ENCODE peak calls at places on chromosomes 13 and 19, in six cellular contexts. One of them, this sample, is unnamed.
A peak's percentile ranks its signal among the peaks of the same experiment; 100 is the strongest.

GRCh38 chr19:49491804-49492572 is 4.2 kb upstream of the RPS11 start:
- DNase-seq in activated CD4-positive, alpha-beta T cell treated with anti-CD3 and anti-CD28 coated beads for 24 hours: no peak
- DNase-seq in GM19239: no peak
- DNase-seq in retinal pigment epithelial cell: no peak
- DNase-seq in substantia nigra: no peak
- DNase-seq in H7: no peak
- DNase-seq in this sample: no peak

GRCh38 chr13:70568571-70568970 is 460.3 kb upstream of the KLHL1 start:
- DNase-seq in activated CD4-positive, alpha-beta T cell treated with anti-CD3 and anti-CD28 coated beads for 24 hours: no peak
- DNase-seq in GM19239: peak; percentile 2
- DNase-seq in retinal pigment epithelial cell: no peak
- DNase-seq in substantia nigra: no peak
- DNase-seq in H7: peak; percentile 2
- DNase-seq in this sample: no peak

GRCh38 chr19:2888739-2889224 is 11.9 kb upstream of the ZNF57 start:
- DNase-seq in activated CD4-positive, alpha-beta T cell treated with anti-CD3 and anti-CD28 coated beads for 24 hours: no peak
- DNase-seq in GM19239: no peak
- DNase-seq in retinal pigment epithelial cell: no peak
- DNase-seq in substantia nigra: no peak
- DNase-seq in H7: peak; percentile 44
- DNase-seq in this sample: no peak

GRCh38 chr13:94177041-94177440 is 302.4 kb downstream of the DCT start:
- DNase-seq in activated CD4-positive, alpha-beta T cell treated with anti-CD3 and anti-CD28 coated beads for 24 hours: no peak
- DNase-seq in GM19239: no peak
- DNase-seq in retinal pigment epithelial cell: no peak
- DNase-seq in substantia nigra: no peak
- DNase-seq in H7: no peak
- DNase-seq in this sample: no peak

GRCh38 chr19:17610384-17610783 is 54.9 kb downstream of the COLGALT1 start:
- DNase-seq in activated CD4-positive, alpha-beta T cell treated with anti-CD3 and anti-CD28 coated beads for 24 hours: no peak
- DNase-seq in GM19239: peak; percentile 43
- DNase-seq in retinal pigment epithelial cell: no peak
- DNase-seq in substantia nigra: no peak
- DNase-seq in H7: peak; percentile 72
- DNase-seq in this sample: peak; percentile 93

GRCh38 chr19:36916991-36917390 is 859 bp downstream of the ZNF568 start:
- DNase-seq in activated CD4-positive, alpha-beta T cell treated with anti-CD3 and anti-CD28 coated beads for 24 hours: no peak
- DNase-seq in GM19239: no peak
- DNase-seq in retinal pigment epithelial cell: peak; percentile 7
- DNase-seq in substantia nigra: no peak
- DNase-seq in H7: no peak
- DNase-seq in this sample: peak; percentile 49

GRCh38 chr19:32224371-32225244 is 120.8 kb upstream of the ZNF507 start:
- DNase-seq in activated CD4-positive, alpha-beta T cell treated with anti-CD3 and anti-CD28 coated beads for 24 hours: peak; percentile 42
- DNase-seq in GM19239: peak; percentile 78
- DNase-seq in retinal pigment epithelial cell: peak; percentile 1
- DNase-seq in substantia nigra: peak; percentile 37
- DNase-seq in H7: peak; percentile 94
- DNase-seq in this sample: peak; percentile 96

GRCh38 chr13:23794267-23795161 is 94.7 kb downstream of the MIPEP start:
- DNase-seq in activated CD4-positive, alpha-beta T cell treated with anti-CD3 and anti-CD28 coated beads for 24 hours: no peak
- DNase-seq in GM19239: no peak
- DNase-seq in retinal pigment epithelial cell: no peak
- DNase-seq in substantia nigra: no peak
- DNase-seq in H7: no peak
- DNase-seq in this sample: no peak

GRCh38 chr13:30147380-30147779 is 160.0 kb downstream of the KATNAL1 start:
- DNase-seq in activated CD4-positive, alpha-beta T cell treated with anti-CD3 and anti-CD28 coated beads for 24 hours: no peak
- DNase-seq in GM19239: no peak
- DNase-seq in retinal pigment epithelial cell: no peak
- DNase-seq in substantia nigra: no peak
- DNase-seq in H7: no peak
- DNase-seq in this sample: no peak

GRCh38 chr19:2711175-2711936 is 8.9 kb upstream of the GNG7 start:
- DNase-seq in activated CD4-positive, alpha-beta T cell treated with anti-CD3 and anti-CD28 coated beads for 24 hours: no peak
- DNase-seq in GM19239: no peak
- DNase-seq in retinal pigment epithelial cell: no peak
- DNase-seq in substantia nigra: no peak
- DNase-seq in H7: no peak
- DNase-seq in this sample: peak; percentile 99

GRCh38 chr19:52590728-52591127 is 20.6 kb downstream of the ZNF701 start:
- DNase-seq in activated CD4-positive, alpha-beta T cell treated with anti-CD3 and anti-CD28 coated beads for 24 hours: no peak
- DNase-seq in GM19239: no peak
- DNase-seq in retinal pigment epithelial cell: no peak
- DNase-seq in substantia nigra: no peak
- DNase-seq in H7: no peak
- DNase-seq in this sample: no peak

GRCh38 chr13:79646880-79647279 is 165.9 kb downstream of the NDFIP2 start:
- DNase-seq in activated CD4-positive, alpha-beta T cell treated with anti-CD3 and anti-CD28 coated beads for 24 hours: no peak
- DNase-seq in GM19239: no peak
- DNase-seq in retinal pigment epithelial cell: no peak
- DNase-seq in substantia nigra: no peak
- DNase-seq in H7: no peak
- DNase-seq in this sample: no peak

GRCh38 chr13:105462098-105462497 is 1073.4 kb downstream of the EFNB2 start:
- DNase-seq in activated CD4-positive, alpha-beta T cell treated with anti-CD3 and anti-CD28 coated beads for 24 hours: no peak
- DNase-seq in GM19239: no peak
- DNase-seq in retinal pigment epithelial cell: no peak
- DNase-seq in substantia nigra: no peak
- DNase-seq in H7: no peak
- DNase-seq in this sample: no peak

GRCh38 chr13:99614465-99614885 is 113.2 kb downstream of the TM9SF2 start:
- DNase-seq in activated CD4-positive, alpha-beta T cell treated with anti-CD3 and anti-CD28 coated beads for 24 hours: no peak
- DNase-seq in GM19239: no peak
- DNase-seq in retinal pigment epithelial cell: no peak
- DNase-seq in substantia nigra: no peak
- DNase-seq in H7: peak; percentile 73
- DNase-seq in this sample: peak; percentile 68